ENCODE peak calls at places on chromosomes 16 and 17, in seven cellular contexts. I is EL; E is left kidney; H is CD8-positive, alpha-beta memory T cell; R is NCI-H146; Q is left cardiac atrium; W is prostate gland. N is an unnamed sample.

GRCh38 chr17:70968302-70968701 is 799.0 kb downstream of the KCNJ2 start:
- DNase-seq in R (no peak), Q (no peak), W (no peak), H (no peak), E (no peak), I (peak; percentile 34), N (no peak)

GRCh38 chr17:63843387-63844292 is 1.2 kb upstream of the SMARCD2 start:
- DNase-seq in Q (peak; percentile 83), H (no peak), R (peak; percentile 27), W (peak; percentile 28), E (peak; percentile 78), I (peak; percentile 70), N (no peak)

GRCh38 chr16:77660311-77660710 is 62.0 kb upstream of the NUDT7 start:
- DNase-seq in R (peak; percentile 40), I (peak; percentile 6), E (peak; percentile 74), Q (no peak), W (no peak), H (no peak), N (no peak)

GRCh38 chr17:64048805-64049204 is 28.4 kb upstream of the ICAM2 start:
- DNase-seq in W (no peak), E (no peak), R (no peak), H (no peak), I (no peak), Q (no peak), N (no peak)

GRCh38 chr17:33459078-33459940 is 166.2 kb upstream of the ASIC2 start:
- DNase-seq in Q (no peak), R (no peak), I (no peak), H (no peak), E (no peak), W (no peak), N (no peak)

GRCh38 chr17:44559288-44560249 is 2.3 kb downstream of the FZD2 start:
- DNase-seq in W (no peak), E (peak; percentile 52), R (no peak), Q (no peak), I (no peak), H (no peak), N (no peak)

GRCh38 chr17:42422412-42422957 is 571 bp downstream of the CAVIN1 start:
- DNase-seq in I (no peak), W (no peak), E (peak; percentile 65), R (peak; percentile 25), Q (peak; percentile 50), H (no peak), N (no peak)

GRCh38 chr17:78974635-78975591 is 4.8 kb downstream of the LGALS3BP start:
- DNase-seq in H (peak; percentile 44), I (peak; percentile 46), Q (peak; percentile 73), R (no peak), E (peak; percentile 85), W (peak; percentile 85), N (no peak)

GRCh38 chr17:80981062-80981902 is 10.4 kb upstream of the CHMP6 start:
- DNase-seq in I (no peak), Q (no peak), E (peak; percentile 61), W (no peak), H (no peak), R (no peak), N (no peak)

GRCh38 chr16:2156025-2156848 is 655 bp downstream of the TRAF7 start:
- DNase-seq in R (no peak), H (no peak), E (peak; percentile 53), Q (no peak), W (no peak), I (peak; percentile 78), N (no peak)

N was measured in GOT3.